ENCODE peak calls at places on chromosomes 11 and 22, in ten cellular contexts. B is cardiac muscle cell, M is dorsolateral prefrontal cortex, S is ovary, D is PC-3, E is spleen, L is hepatocyte, F is right lobe of liver, A is brain microvascular endothelial cell, K is fibroblast of lung. N is an unnamed sample.

GRCh38 chr11:63682045-63682915 is 980 bp downstream of the RTN3 start:
- DNase-seq in B (peak), M (peak), S (peak), D (peak), E (no peak), L (peak), F (peak), A (no peak), K (peak), N (no peak)

GRCh38 chr11:12128191-12128841 is 17.9 kb downstream of the MICAL2 start:
- DNase-seq in B (no peak), M (no peak), S (no peak), D (peak), E (no peak), L (no peak), F (no peak), A (no peak), K (no peak), N (no peak)

GRCh38 chr11:120394119-120394518 is 57.9 kb downstream of the ARHGEF12 start:
- DNase-seq in B (no peak), M (no peak), S (no peak), D (no peak), E (no peak), L (no peak), F (no peak), A (no peak), K (no peak), N (no peak)

GRCh38 chr11:50333861-50334260 is 301.2 kb downstream of the OR4C45 start:
- DNase-seq in B (no peak), M (no peak), S (no peak), D (no peak), E (no peak), L (no peak), F (no peak), A (no peak), K (no peak), N (no peak)

GRCh38 chr11:66918751-66919150 is 39.4 kb downstream of the PC start:
- DNase-seq in B (no peak), M (no peak), S (no peak), D (no peak), E (no peak), L (no peak), F (no peak), A (no peak), K (no peak), N (no peak)

GRCh38 chr22:19851291-19852176 is 3.1 kb downstream of the GNB1L start:
- DNase-seq in B (no peak), M (no peak), S (no peak), D (no peak), E (no peak), L (peak), F (no peak), A (no peak), K (no peak), N (no peak)

GRCh38 chr11:79052539-79052938 is 388.3 kb downstream of the TENM4 start:
- DNase-seq in B (peak), M (no peak), S (no peak), D (peak), E (no peak), L (no peak), F (no peak), A (peak), K (peak), N (no peak)

GRCh38 chr22:19848298-19849224 is 6.1 kb downstream of the GNB1L start:
- DNase-seq in B (no peak), M (no peak), S (no peak), D (peak), E (no peak), L (peak), F (peak), A (no peak), K (no peak), N (no peak)

GRCh38 chr11:77199346-77199745 is 71.3 kb downstream of the MYO7A start:
- DNase-seq in B (no peak), M (peak), S (peak), D (no peak), E (peak), L (no peak), F (peak), A (no peak), K (no peak), N (no peak)

GRCh38 chr22:16717699-16718558 is 107.3 kb downstream of the XKR3 start:
- DNase-seq in B (no peak), M (no peak), S (no peak), D (no peak), E (peak), L (no peak), F (no peak), A (no peak), K (no peak), N (no peak)

GRCh38 chr22:46769191-46769675 is 6.8 kb downstream of the TBC1D22A start:
- DNase-seq in B (no peak), M (no peak), S (no peak), D (no peak), E (peak), L (no peak), F (no peak), A (no peak), K (no peak), N (no peak)

GRCh38 chr22:46770726-46771125 is 8.3 kb downstream of the TBC1D22A start:
- DNase-seq in B (no peak), M (peak), S (no peak), D (no peak), E (peak), L (no peak), F (no peak), A (no peak), K (no peak), N (no peak)

GRCh38 chr22:46769706-46770105 is 7.3 kb downstream of the TBC1D22A start:
- DNase-seq in B (no peak), M (peak), S (no peak), D (no peak), E (no peak), L (no peak), F (no peak), A (no peak), K (no peak), N (no peak)

GRCh38 chr22:46767249-46767985 is 5.0 kb downstream of the TBC1D22A start:
- DNase-seq in B (no peak), M (no peak), S (no peak), D (no peak), E (peak), L (no peak), F (no peak), A (no peak), K (no peak), N (no peak)

DNA sequence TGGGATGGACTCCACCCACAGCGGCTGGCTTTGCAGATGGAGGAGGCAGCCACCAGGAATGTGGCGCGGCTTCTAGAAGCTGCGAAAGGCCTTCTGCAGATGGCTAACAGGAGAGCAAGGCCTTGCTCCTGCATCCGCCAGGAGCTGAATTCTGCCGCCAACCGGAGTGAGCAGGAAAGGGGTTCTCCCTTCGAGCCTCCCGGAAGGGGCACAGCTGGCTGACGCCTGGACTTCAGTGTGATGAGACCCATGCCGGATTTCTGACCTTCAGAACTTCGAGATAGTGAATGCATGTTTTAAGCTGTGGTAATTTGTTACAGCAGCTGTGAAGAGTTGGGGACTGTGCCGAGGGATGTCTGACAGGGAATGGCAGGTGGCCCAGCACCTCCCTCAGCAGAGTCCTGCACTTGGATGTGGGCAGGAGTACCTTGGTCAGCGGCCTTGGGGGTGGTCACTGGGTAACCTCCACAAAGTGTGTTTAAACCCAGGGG is 7.7 kb downstream of the TBC1D22A start:
- DNase-seq in B (peak), M (peak), S (peak), D (no peak), E (peak), L (no peak), F (no peak), A (no peak), K (no peak), N (no peak)
- H3K27ac ChIP-seq in B (peak), M (peak), S (peak), D (no peak), E (peak), L (no peak), F (peak), A (no peak), K (no peak), N (peak)

GRCh38 chr11:102283088-102283487 is 34.2 kb upstream of the BIRC3 start:
- DNase-seq in B (no peak), M (no peak), S (no peak), D (no peak), E (no peak), L (no peak), F (no peak), A (no peak), K (no peak), N (no peak)

GRCh38 chr11:102284008-102284407 is 33.3 kb upstream of the BIRC3 start:
- DNase-seq in B (no peak), M (no peak), S (no peak), D (no peak), E (no peak), L (no peak), F (no peak), A (no peak), K (no peak), N (no peak)

GRCh38 chr11:102276302-102277182 is 40.7 kb upstream of the BIRC3 start:
- DNase-seq in B (peak), M (no peak), S (no peak), D (no peak), E (no peak), L (peak), F (no peak), A (no peak), K (peak), N (no peak)

GRCh38 chr11:102280237-102280833 is 36.9 kb upstream of the BIRC3 start:
- DNase-seq in B (no peak), M (no peak), S (no peak), D (no peak), E (no peak), L (no peak), F (no peak), A (no peak), K (no peak), N (no peak)

DNA sequence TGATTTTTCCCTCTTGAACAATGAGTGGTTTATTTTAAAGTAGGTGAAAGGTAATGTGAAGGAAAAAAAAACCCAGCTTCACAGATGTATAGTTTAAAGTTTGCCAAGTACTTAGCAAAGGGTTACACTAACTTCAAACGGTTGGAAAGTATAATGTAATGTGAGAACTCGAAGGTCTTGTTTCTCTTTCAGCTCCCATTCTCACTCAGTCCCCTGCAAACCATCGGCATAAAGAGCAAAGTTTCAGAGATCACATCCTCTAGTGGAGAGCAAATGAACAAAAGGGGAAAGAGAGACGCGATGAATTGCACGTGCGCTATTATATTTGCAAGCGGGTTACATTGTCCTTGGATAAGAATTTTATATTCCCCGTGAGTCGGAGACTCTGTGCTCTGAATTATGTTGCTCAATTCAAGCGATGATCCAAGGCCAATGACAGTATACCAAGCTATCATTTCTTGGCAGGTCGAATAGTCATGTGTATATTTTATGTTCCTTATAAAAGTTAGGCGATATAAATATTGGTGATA is 37.6 kb upstream of the BIRC3 start:
- DNase-seq in B (peak), M (no peak), S (no peak), D (peak), E (no peak), L (peak), F (no peak), A (peak), K (peak), N (peak)
- TF ChIP-seq CTCF in B (peak), M (no peak), S (no peak), D (peak), E (no peak), L (peak), F (peak), A (peak), K (peak), N (peak)

DNA sequence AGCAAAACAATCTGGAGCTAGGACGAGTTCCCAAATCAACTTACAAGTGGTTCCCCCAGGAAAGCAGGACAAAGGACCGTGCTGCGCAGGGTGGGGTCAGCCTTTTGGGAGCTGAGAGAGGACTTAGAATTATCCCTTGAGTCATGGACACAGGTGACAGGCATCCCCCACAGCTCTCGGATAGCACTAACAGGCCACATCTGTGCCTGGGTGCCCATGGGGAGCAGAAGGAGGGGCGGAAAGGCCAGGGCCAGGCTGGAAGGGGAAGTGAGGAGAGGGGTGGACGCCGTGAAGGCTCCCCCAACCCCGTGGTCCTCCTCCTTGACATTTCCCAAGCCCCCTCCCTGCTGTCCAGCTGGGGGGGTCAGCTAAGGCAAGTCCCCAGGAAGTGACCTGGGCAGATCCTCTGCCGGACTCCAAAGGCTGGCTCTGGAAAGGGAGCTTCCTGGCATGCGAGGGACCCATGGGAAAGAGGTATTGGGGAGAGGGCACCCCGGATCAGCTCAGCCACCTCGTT is 31.6 kb upstream of the A4GALT start:
- DNase-seq in B (no peak), M (no peak), S (no peak), D (no peak), E (no peak), L (no peak), F (no peak), A (no peak), K (no peak), N (no peak)
- H3K4me3 ChIP-seq in B (no peak), M (no peak), S (no peak), D (no peak), E (no peak), L (no peak), F (no peak), A (no peak), K (no peak), N (no peak)

GRCh38 chr11:124170801-124171586 is 12.2 kb upstream of the OR10D3 start:
- DNase-seq in B (no peak), M (no peak), S (no peak), D (peak), E (no peak), L (no peak), F (no peak), A (no peak), K (no peak), N (no peak)
- H3K27ac ChIP-seq in B (no peak), M (no peak), S (no peak), D (no peak), E (no peak), L (no peak), F (no peak), A (no peak), K (no peak), N (no peak)

GRCh38 chr11:100434821-100435641 is 252.1 kb upstream of the ARHGAP42 start:
- DNase-seq in B (peak), M (no peak), S (no peak), D (peak), E (no peak), L (peak), F (no peak), A (no peak), K (no peak), N (no peak)
- TF ChIP-seq CTCF in B (no peak), M (no peak), S (no peak), D (no peak), E (no peak), L (no peak), F (no peak), A (no peak), K (no peak), N (no peak)

GRCh38 chr11:2138436-2139117 is 612 bp downstream of the IGF2 start:
- DNase-seq in B (no peak), M (no peak), S (peak), D (no peak), E (no peak), L (peak), F (no peak), A (no peak), K (peak), N (no peak)
- H3K4me3 ChIP-seq in B (peak), M (no peak), S (peak), D (peak), E (no peak), L (peak), F (no peak), A (peak), K (no peak), N (peak)

DNA sequence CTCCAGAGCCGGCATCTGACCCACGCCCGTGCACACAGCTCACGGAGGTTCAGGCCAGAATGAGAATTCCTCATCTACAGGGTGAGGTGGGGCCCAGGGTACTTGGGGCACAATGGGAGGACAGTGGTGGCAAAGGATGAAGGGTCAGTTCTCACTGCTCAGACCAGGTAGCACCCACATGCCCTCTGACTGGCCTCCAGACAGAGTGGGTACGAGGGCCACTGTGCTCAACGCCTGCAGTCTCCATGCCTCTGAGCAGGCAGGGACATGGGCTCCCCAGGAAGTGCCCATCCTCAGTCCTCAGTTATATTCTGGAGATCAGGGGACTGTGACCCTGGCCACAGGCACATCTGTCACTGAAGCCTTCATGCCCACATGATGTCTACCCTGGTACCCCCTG is 13.0 kb upstream of the CDC42BPG start:
- DNase-seq in B (no peak), M (no peak), S (no peak), D (no peak), E (no peak), L (no peak), F (no peak), A (no peak), K (no peak), N (no peak)
- H3K27ac ChIP-seq in B (no peak), M (no peak), S (no peak), D (peak), E (peak), L (peak), F (no peak), A (no peak), K (peak), N (peak)

GRCh38 chr11:17473071-17473744 is 3.4 kb downstream of the ABCC8 start:
- DNase-seq in B (peak), M (no peak), S (no peak), D (peak), E (no peak), L (peak), F (no peak), A (peak), K (peak), N (no peak)

GRCh38 chr11:17472467-17472866 is 4.2 kb downstream of the ABCC8 start:
- DNase-seq in B (no peak), M (no peak), S (no peak), D (no peak), E (no peak), L (no peak), F (no peak), A (no peak), K (no peak), N (no peak)

GRCh38 chr11:17469998-17470397 is 6.6 kb downstream of the ABCC8 start:
- DNase-seq in B (no peak), M (no peak), S (no peak), D (no peak), E (no peak), L (no peak), F (no peak), A (no peak), K (no peak), N (no peak)

GRCh38 chr11:17468094-17468493 is 8.6 kb downstream of the ABCC8 start:
- DNase-seq in B (no peak), M (no peak), S (no peak), D (no peak), E (no peak), L (no peak), F (no peak), A (no peak), K (no peak), N (no peak)

GRCh38 chr11:17471501-17471900 is 5.1 kb downstream of the ABCC8 start:
- DNase-seq in B (no peak), M (no peak), S (no peak), D (peak), E (no peak), L (no peak), F (no peak), A (no peak), K (no peak), N (no peak)
- TF ChIP-seq CTCF in B (no peak), M (no peak), S (no peak), D (peak), E (no peak), L (no peak), F (no peak), A (no peak), K (no peak), N (no peak)

GRCh38 chr22:42433754-42434153 is 1.6 kb upstream of the NFAM1 start:
- DNase-seq in B (no peak), M (no peak), S (no peak), D (no peak), E (no peak), L (no peak), F (no peak), A (no peak), K (no peak), N (no peak)

GRCh38 chr22:42431401-42432019 is 693 bp downstream of the NFAM1 start:
- DNase-seq in B (no peak), M (no peak), S (no peak), D (no peak), E (no peak), L (no peak), F (no peak), A (no peak), K (no peak), N (no peak)

GRCh38 chr22:42434283-42434682 is 2.1 kb upstream of the NFAM1 start:
- DNase-seq in B (no peak), M (no peak), S (no peak), D (no peak), E (no peak), L (no peak), F (no peak), A (no peak), K (no peak), N (no peak)

GRCh38 chr22:42432020-42432596 is at the start of gene NFAM1:
- DNase-seq in B (no peak), M (no peak), S (no peak), D (no peak), E (peak), L (no peak), F (peak), A (no peak), K (no peak), N (no peak)

GRCh38 chr22:42432818-42433217 is 615 bp upstream of the NFAM1 start:
- DNase-seq in B (no peak), M (no peak), S (no peak), D (no peak), E (no peak), L (no peak), F (no peak), A (no peak), K (no peak), N (no peak)
- H3K4me3 ChIP-seq in B (no peak), M (no peak), S (no peak), D (no peak), E (no peak), L (no peak), F (no peak), A (no peak), K (no peak), N (no peak)

GRCh38 chr11:34839969-34840368 is 76.2 kb downstream of the APIP start:
- DNase-seq in B (no peak), M (no peak), S (no peak), D (no peak), E (no peak), L (no peak), F (no peak), A (no peak), K (no peak), N (no peak)

GRCh38 chr11:34840736-34841386 is 75.3 kb downstream of the APIP start:
- DNase-seq in B (peak), M (no peak), S (no peak), D (peak), E (no peak), L (peak), F (peak), A (no peak), K (no peak), N (no peak)

GRCh38 chr11:34833602-34834001 is 82.6 kb downstream of the APIP start:
- DNase-seq in B (no peak), M (no peak), S (no peak), D (no peak), E (no peak), L (no peak), F (no peak), A (no peak), K (no peak), N (no peak)

DNA sequence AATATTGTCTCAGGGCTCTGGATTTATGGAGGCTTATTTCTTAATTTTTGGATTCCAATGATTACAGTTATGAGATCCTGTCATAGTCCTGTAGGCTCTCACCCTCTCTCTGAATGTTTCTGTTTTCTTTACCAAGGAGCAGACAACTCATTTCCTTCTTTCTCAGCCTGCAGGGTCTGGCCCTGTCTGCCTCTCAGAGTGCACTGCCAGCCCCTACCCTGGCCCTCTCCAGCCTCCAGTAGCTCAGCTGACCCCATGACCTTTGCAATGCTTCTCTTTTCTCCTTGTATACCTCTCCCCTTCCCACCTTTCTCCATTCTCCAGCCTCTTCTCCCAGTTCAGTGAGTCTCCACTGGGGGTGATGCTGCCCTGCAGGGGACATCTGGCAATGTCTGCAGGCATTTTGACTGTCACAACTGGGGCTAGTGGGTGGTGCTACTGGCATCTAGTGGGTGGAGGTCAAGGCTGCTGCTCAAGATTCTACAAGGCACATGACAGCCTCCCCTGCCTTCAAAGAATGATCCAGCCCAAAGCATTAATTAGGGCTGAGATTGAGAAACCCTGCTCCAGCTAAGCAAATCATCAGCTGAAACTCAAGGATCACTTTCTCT is 78.8 kb downstream of the APIP start:
- DNase-seq in B (no peak), M (no peak), S (no peak), D (peak), E (no peak), L (no peak), F (no peak), A (no peak), K (no peak), N (no peak)
- H3K27ac ChIP-seq in B (no peak), M (no peak), S (no peak), D (no peak), E (no peak), L (no peak), F (no peak), A (no peak), K (no peak), N (no peak)

N was measured in AG04450.